ENCODE peak calls at places on chromosome 2, in seven cellular contexts. One of them, this sample, is unnamed.

GRCh38 chr2:85706604-85707296 is 12.6 kb downstream of the GNLY start:
- DNase-seq in brain microvascular endothelial cell: no peak
- DNase-seq in kidney: no peak
- DNase-seq in AG04450: no peak
- DNase-seq in neural progenitor cell: no peak
- DNase-seq in WTC11: no peak
- DNase-seq in nephron progenitor cell: no peak
- DNase-seq in this sample: no peak

GRCh38 chr2:203650860-203651613 is 55.4 kb upstream of the CD28 start:
- DNase-seq in WTC11: no peak
- DNase-seq in brain microvascular endothelial cell: peak; percentile 47
- DNase-seq in kidney: no peak
- DNase-seq in AG04450: no peak
- DNase-seq in nephron progenitor cell: no peak
- DNase-seq in neural progenitor cell: peak; percentile 27
- DNase-seq in this sample: no peak

GRCh38 chr2:10390369-10390801 is 57.7 kb downstream of the ODC1 start:
- DNase-seq in brain microvascular endothelial cell: no peak
- DNase-seq in kidney: no peak
- DNase-seq in AG04450: no peak
- DNase-seq in WTC11: no peak
- DNase-seq in nephron progenitor cell: no peak
- DNase-seq in neural progenitor cell: no peak
- DNase-seq in this sample: no peak

GRCh38 chr2:86631846-86632485 is 8.3 kb upstream of the RNF103 start:
- DNase-seq in nephron progenitor cell: no peak
- DNase-seq in kidney: no peak
- DNase-seq in brain microvascular endothelial cell: no peak
- DNase-seq in neural progenitor cell: peak; percentile 25
- DNase-seq in AG04450: no peak
- DNase-seq in WTC11: no peak
- DNase-seq in this sample: no peak

GRCh38 chr2:122670932-122671331 is 915.5 kb downstream of the TSN start:
- DNase-seq in nephron progenitor cell: no peak
- DNase-seq in neural progenitor cell: no peak
- DNase-seq in kidney: no peak
- DNase-seq in AG04450: no peak
- DNase-seq in brain microvascular endothelial cell: no peak
- DNase-seq in WTC11: no peak
- DNase-seq in this sample: no peak

GRCh38 chr2:46655551-46656436 is 176.4 kb downstream of the TMEM247 start:
- DNase-seq in brain microvascular endothelial cell: no peak
- DNase-seq in kidney: peak; percentile 71
- DNase-seq in AG04450: no peak
- DNase-seq in WTC11: no peak
- DNase-seq in nephron progenitor cell: peak; percentile 3
- DNase-seq in neural progenitor cell: no peak
- DNase-seq in this sample: no peak

GRCh38 chr2:85765081-85765731 is 11.4 kb downstream of the ATOH8 start:
- DNase-seq in WTC11: peak; percentile 63
- DNase-seq in brain microvascular endothelial cell: no peak
- DNase-seq in nephron progenitor cell: peak; percentile 83
- DNase-seq in neural progenitor cell: peak; percentile 92
- DNase-seq in kidney: no peak
- DNase-seq in AG04450: no peak
- DNase-seq in this sample: no peak

GRCh38 chr2:45004569-45005181 is 4.6 kb downstream of the SIX2 start:
- DNase-seq in neural progenitor cell: peak; percentile 71
- DNase-seq in AG04450: no peak
- DNase-seq in brain microvascular endothelial cell: no peak
- DNase-seq in kidney: peak; percentile 71
- DNase-seq in nephron progenitor cell: peak; percentile 51
- DNase-seq in WTC11: peak; percentile 56
- DNase-seq in this sample: no peak

GRCh38 chr2:70523996-70524965 is 29.3 kb downstream of the TGFA start:
- DNase-seq in AG04450: no peak
- DNase-seq in neural progenitor cell: no peak
- DNase-seq in WTC11: peak; percentile 50
- DNase-seq in nephron progenitor cell: no peak
- DNase-seq in kidney: peak; percentile 93
- DNase-seq in brain microvascular endothelial cell: peak; percentile 7
- DNase-seq in this sample: peak; percentile 41

GRCh38 chr2:96869824-96870630 is at the start of gene SEMA4C:
- DNase-seq in kidney: peak; percentile 92
- DNase-seq in neural progenitor cell: peak; percentile 80
- DNase-seq in AG04450: no peak
- DNase-seq in WTC11: peak; percentile 59
- DNase-seq in nephron progenitor cell: peak; percentile 76
- DNase-seq in brain microvascular endothelial cell: no peak
- DNase-seq in this sample: no peak

GRCh38 chr2:186349508-186349907 is 136.6 kb upstream of the ZC3H15 start:
- DNase-seq in neural progenitor cell: no peak
- DNase-seq in brain microvascular endothelial cell: peak; percentile 87
- DNase-seq in WTC11: no peak
- DNase-seq in kidney: no peak
- DNase-seq in AG04450: peak; percentile 34
- DNase-seq in nephron progenitor cell: no peak
- DNase-seq in this sample: peak; percentile 31

GRCh38 chr2:196171248-196171871 is at the start of gene STK17B:
- DNase-seq in neural progenitor cell: peak; percentile 97
- DNase-seq in kidney: peak; percentile 99
- DNase-seq in nephron progenitor cell: peak; percentile 97
- DNase-seq in WTC11: peak; percentile 94
- DNase-seq in brain microvascular endothelial cell: peak; percentile 88
- DNase-seq in AG04450: peak; percentile 73
- DNase-seq in this sample: peak; percentile 42
- TF ChIP-seq CTCF in neural progenitor cell: peak; percentile 7
- TF ChIP-seq CTCF in kidney: no peak
- TF ChIP-seq CTCF in nephron progenitor cell: no peak
- TF ChIP-seq CTCF in WTC11: no peak
- TF ChIP-seq CTCF in brain microvascular endothelial cell: peak; percentile 15
- TF ChIP-seq CTCF in AG04450: peak; percentile 31
- TF ChIP-seq CTCF in this sample: peak; percentile 28

DNA sequence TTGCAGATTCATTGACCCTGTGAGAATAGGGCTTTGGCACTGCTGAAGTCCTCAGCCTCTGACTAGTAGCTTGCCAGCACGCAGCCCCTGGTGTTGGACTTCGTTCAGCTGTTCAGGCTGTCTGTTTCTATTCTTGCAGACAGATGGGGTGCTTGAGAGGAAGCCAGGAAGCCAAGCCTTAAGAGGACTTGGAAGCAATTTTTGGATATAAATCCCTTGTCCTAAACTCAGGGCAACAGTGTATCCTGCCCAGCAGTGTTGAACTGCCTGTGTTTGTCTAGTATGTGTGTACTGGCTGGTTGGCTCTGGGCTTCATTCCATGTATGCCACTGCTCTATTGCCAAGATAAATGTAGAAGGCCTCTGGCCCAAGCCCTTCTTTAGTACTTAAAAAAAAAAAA is 108.6 kb downstream of the COMMD1 start:
- DNase-seq in brain microvascular endothelial cell: peak; percentile 55
- DNase-seq in neural progenitor cell: peak; percentile 34
- DNase-seq in kidney: peak; percentile 75
- DNase-seq in nephron progenitor cell: no peak
- DNase-seq in AG04450: peak; percentile 29
- DNase-seq in WTC11: no peak
- DNase-seq in this sample: peak; percentile 16
- TF ChIP-seq CTCF in brain microvascular endothelial cell: peak; percentile 37
- TF ChIP-seq CTCF in neural progenitor cell: no peak
- TF ChIP-seq CTCF in kidney: peak; percentile 41
- TF ChIP-seq CTCF in nephron progenitor cell: no peak
- TF ChIP-seq CTCF in AG04450: peak; percentile 39
- TF ChIP-seq CTCF in WTC11: no peak
- TF ChIP-seq CTCF in this sample: peak; percentile 39

GRCh38 chr2:176872406-176872805 is 340.2 kb upstream of the HNRNPA3 start:
- DNase-seq in AG04450: no peak
- DNase-seq in kidney: no peak
- DNase-seq in neural progenitor cell: no peak
- DNase-seq in brain microvascular endothelial cell: no peak
- DNase-seq in nephron progenitor cell: no peak
- DNase-seq in WTC11: no peak
- DNase-seq in this sample: no peak

GRCh38 chr2:176876493-176877103 is 336.0 kb upstream of the HNRNPA3 start:
- DNase-seq in WTC11: no peak
- DNase-seq in neural progenitor cell: no peak
- DNase-seq in nephron progenitor cell: no peak
- DNase-seq in brain microvascular endothelial cell: no peak
- DNase-seq in AG04450: no peak
- DNase-seq in kidney: no peak
- DNase-seq in this sample: no peak

GRCh38 chr2:176873403-176873802 is 339.2 kb upstream of the HNRNPA3 start:
- DNase-seq in neural progenitor cell: no peak
- DNase-seq in nephron progenitor cell: no peak
- DNase-seq in AG04450: no peak
- DNase-seq in kidney: no peak
- DNase-seq in brain microvascular endothelial cell: peak; percentile 9
- DNase-seq in WTC11: no peak
- DNase-seq in this sample: no peak
- TF ChIP-seq CTCF in neural progenitor cell: peak; percentile 33
- TF ChIP-seq CTCF in nephron progenitor cell: no peak
- TF ChIP-seq CTCF in AG04450: peak; percentile 32
- TF ChIP-seq CTCF in kidney: no peak
- TF ChIP-seq CTCF in brain microvascular endothelial cell: peak; percentile 46
- TF ChIP-seq CTCF in WTC11: no peak
- TF ChIP-seq CTCF in this sample: peak; percentile 14

GRCh38 chr2:234110219-234110618 is 59.7 kb downstream of the SPP2 start:
- DNase-seq in brain microvascular endothelial cell: no peak
- DNase-seq in nephron progenitor cell: no peak
- DNase-seq in kidney: no peak
- DNase-seq in AG04450: no peak
- DNase-seq in neural progenitor cell: no peak
- DNase-seq in WTC11: no peak
- DNase-seq in this sample: no peak
- TF ChIP-seq CTCF in brain microvascular endothelial cell: no peak
- TF ChIP-seq CTCF in nephron progenitor cell: no peak
- TF ChIP-seq CTCF in kidney: no peak
- TF ChIP-seq CTCF in AG04450: no peak
- TF ChIP-seq CTCF in neural progenitor cell: no peak
- TF ChIP-seq CTCF in WTC11: no peak
- TF ChIP-seq CTCF in this sample: no peak